ENCODE peak calls at places on chromosomes 7 and 10, in four cellular contexts. One of them, this sample, is unnamed.

GRCh38 chr7:133344275-133344674 is 91.4 kb downstream of the EXOC4 start:
- DNase-seq in progenitor cell of endocrine pancreas: no peak
- DNase-seq in CD4-positive, alpha-beta T cell: no peak
- DNase-seq in mammary epithelial cell: no peak
- DNase-seq in this sample: no peak

GRCh38 chr7:17625038-17625437 is 315.3 kb downstream of the SNX13 start:
- DNase-seq in progenitor cell of endocrine pancreas: no peak
- DNase-seq in CD4-positive, alpha-beta T cell: no peak
- DNase-seq in mammary epithelial cell: peak
- DNase-seq in this sample: no peak

GRCh38 chr7:105224884-105225651 is 163.7 kb downstream of the SRPK2 start:
- DNase-seq in progenitor cell of endocrine pancreas: no peak
- DNase-seq in CD4-positive, alpha-beta T cell: no peak
- DNase-seq in mammary epithelial cell: peak
- DNase-seq in this sample: no peak

GRCh38 chr10:79203014-79203675 is 134.4 kb downstream of the ZMIZ1 start:
- DNase-seq in progenitor cell of endocrine pancreas: no peak
- DNase-seq in CD4-positive, alpha-beta T cell: no peak
- DNase-seq in mammary epithelial cell: no peak
- DNase-seq in this sample: no peak

GRCh38 chr7:33845991-33846509 is 59.3 kb upstream of the BMPER start:
- DNase-seq in progenitor cell of endocrine pancreas: no peak
- DNase-seq in CD4-positive, alpha-beta T cell: no peak
- DNase-seq in mammary epithelial cell: no peak
- DNase-seq in this sample: no peak

GRCh38 chr10:7558036-7558435 is 108.7 kb downstream of the ITIH5 start:
- DNase-seq in progenitor cell of endocrine pancreas: no peak
- DNase-seq in CD4-positive, alpha-beta T cell: no peak
- DNase-seq in mammary epithelial cell: no peak
- DNase-seq in this sample: no peak

GRCh38 chr7:71637578-71637977 is 505.6 kb downstream of the GALNT17 start:
- DNase-seq in progenitor cell of endocrine pancreas: no peak
- DNase-seq in CD4-positive, alpha-beta T cell: no peak
- DNase-seq in mammary epithelial cell: no peak
- DNase-seq in this sample: no peak

GRCh38 chr10:7424315-7424714 is 13.5 kb upstream of the SFMBT2 start:
- DNase-seq in progenitor cell of endocrine pancreas: no peak
- DNase-seq in CD4-positive, alpha-beta T cell: no peak
- DNase-seq in mammary epithelial cell: no peak
- DNase-seq in this sample: no peak

GRCh38 chr10:58385784-58386112 is 538 bp downstream of the TFAM start:
- DNase-seq in progenitor cell of endocrine pancreas: no peak
- DNase-seq in CD4-positive, alpha-beta T cell: no peak
- DNase-seq in mammary epithelial cell: peak
- DNase-seq in this sample: no peak

GRCh38 chr10:18658301-18658991 is 785 bp upstream of the ARL5B start:
- DNase-seq in progenitor cell of endocrine pancreas: no peak
- DNase-seq in CD4-positive, alpha-beta T cell: no peak
- DNase-seq in mammary epithelial cell: peak
- DNase-seq in this sample: no peak

GRCh38 chr7:19015066-19015465 is 102.4 kb downstream of the TWIST1 start:
- DNase-seq in progenitor cell of endocrine pancreas: no peak
- DNase-seq in CD4-positive, alpha-beta T cell: no peak
- DNase-seq in mammary epithelial cell: no peak
- DNase-seq in this sample: no peak

GRCh38 chr7:156612930-156613329 is 27.6 kb upstream of the RNF32 start:
- DNase-seq in progenitor cell of endocrine pancreas: no peak
- DNase-seq in CD4-positive, alpha-beta T cell: peak
- DNase-seq in mammary epithelial cell: no peak
- DNase-seq in this sample: no peak

GRCh38 chr10:9198611-9199010 is 1144.1 kb downstream of the GATA3 start:
- DNase-seq in progenitor cell of endocrine pancreas: no peak
- DNase-seq in CD4-positive, alpha-beta T cell: no peak
- DNase-seq in mammary epithelial cell: no peak
- DNase-seq in this sample: no peak

GRCh38 chr10:3206516-3207157 is 34.1 kb upstream of the PITRM1 start:
- DNase-seq in progenitor cell of endocrine pancreas: no peak
- DNase-seq in CD4-positive, alpha-beta T cell: no peak
- DNase-seq in mammary epithelial cell: no peak
- DNase-seq in this sample: no peak

GRCh38 chr10:62258926-62259325 is 9.7 kb downstream of the RTKN2 start:
- DNase-seq in progenitor cell of endocrine pancreas: no peak
- DNase-seq in CD4-positive, alpha-beta T cell: no peak
- DNase-seq in mammary epithelial cell: peak
- DNase-seq in this sample: no peak

GRCh38 chr10:118729641-118730258 is 25.0 kb downstream of the CACUL1 start:
- DNase-seq in progenitor cell of endocrine pancreas: no peak
- DNase-seq in CD4-positive, alpha-beta T cell: no peak
- DNase-seq in mammary epithelial cell: no peak
- DNase-seq in this sample: no peak

GRCh38 chr10:14397069-14397468 is 66.3 kb upstream of the FRMD4A start:
- DNase-seq in progenitor cell of endocrine pancreas: no peak
- DNase-seq in CD4-positive, alpha-beta T cell: no peak
- DNase-seq in mammary epithelial cell: peak
- DNase-seq in this sample: no peak

GRCh38 chr7:39384386-39384785 is 181.8 kb upstream of the YAE1 start:
- DNase-seq in progenitor cell of endocrine pancreas: no peak
- DNase-seq in CD4-positive, alpha-beta T cell: no peak
- DNase-seq in mammary epithelial cell: no peak
- DNase-seq in this sample: no peak

GRCh38 chr10:128337860-128338378 is 211.7 kb upstream of the MKI67 start:
- DNase-seq in progenitor cell of endocrine pancreas: no peak
- DNase-seq in CD4-positive, alpha-beta T cell: no peak
- DNase-seq in mammary epithelial cell: no peak
- DNase-seq in this sample: no peak

GRCh38 chr7:150388709-150389531 is 9.8 kb downstream of the ZNF775 start:
- DNase-seq in progenitor cell of endocrine pancreas: no peak
- DNase-seq in CD4-positive, alpha-beta T cell: no peak
- DNase-seq in mammary epithelial cell: no peak
- DNase-seq in this sample: no peak

GRCh38 chr10:60353519-60354258 is 36.0 kb downstream of the ANK3 start:
- DNase-seq in progenitor cell of endocrine pancreas: no peak
- DNase-seq in CD4-positive, alpha-beta T cell: no peak
- DNase-seq in mammary epithelial cell: no peak
- DNase-seq in this sample: no peak

GRCh38 chr10:3822541-3822940 is 37.5 kb upstream of the KLF6 start:
- DNase-seq in progenitor cell of endocrine pancreas: no peak
- DNase-seq in CD4-positive, alpha-beta T cell: no peak
- DNase-seq in mammary epithelial cell: no peak
- DNase-seq in this sample: no peak

GRCh38 chr10:111207525-111207924 is 130.7 kb downstream of the ADRA2A start:
- DNase-seq in progenitor cell of endocrine pancreas: no peak
- DNase-seq in CD4-positive, alpha-beta T cell: no peak
- DNase-seq in mammary epithelial cell: no peak
- DNase-seq in this sample: no peak

GRCh38 chr10:61465807-61466425 is 12.7 kb upstream of the TMEM26 start:
- DNase-seq in progenitor cell of endocrine pancreas: no peak
- DNase-seq in CD4-positive, alpha-beta T cell: no peak
- DNase-seq in mammary epithelial cell: no peak
- DNase-seq in this sample: no peak

GRCh38 chr7:69403169-69403568 is 195.1 kb upstream of the AUTS2 start:
- DNase-seq in progenitor cell of endocrine pancreas: no peak
- DNase-seq in CD4-positive, alpha-beta T cell: no peak
- DNase-seq in mammary epithelial cell: no peak
- DNase-seq in this sample: no peak

GRCh38 chr7:128831994-128832879 is 2.0 kb downstream of the FLNC start:
- DNase-seq in progenitor cell of endocrine pancreas: no peak
- DNase-seq in CD4-positive, alpha-beta T cell: no peak
- DNase-seq in mammary epithelial cell: no peak
- DNase-seq in this sample: no peak

GRCh38 chr7:156558198-156558597 is 82.4 kb upstream of the RNF32 start:
- DNase-seq in progenitor cell of endocrine pancreas: no peak
- DNase-seq in CD4-positive, alpha-beta T cell: no peak
- DNase-seq in mammary epithelial cell: peak
- DNase-seq in this sample: no peak

GRCh38 chr10:130994191-130994590 is 317.3 kb downstream of the TCERG1L start:
- DNase-seq in progenitor cell of endocrine pancreas: no peak
- DNase-seq in CD4-positive, alpha-beta T cell: no peak
- DNase-seq in mammary epithelial cell: no peak
- DNase-seq in this sample: no peak

GRCh38 chr10:74282151-74282852 is 131.3 kb downstream of the ADK start:
- DNase-seq in progenitor cell of endocrine pancreas: no peak
- DNase-seq in CD4-positive, alpha-beta T cell: no peak
- DNase-seq in mammary epithelial cell: no peak
- DNase-seq in this sample: no peak

GRCh38 chr10:68897336-68897741 is 3.8 kb upstream of the DDX50 start:
- DNase-seq in progenitor cell of endocrine pancreas: peak
- DNase-seq in CD4-positive, alpha-beta T cell: no peak
- DNase-seq in mammary epithelial cell: peak
- DNase-seq in this sample: no peak

GRCh38 chr10:1182280-1183032 is 126.3 kb downstream of the WDR37 start:
- DNase-seq in progenitor cell of endocrine pancreas: no peak
- DNase-seq in CD4-positive, alpha-beta T cell: no peak
- DNase-seq in mammary epithelial cell: no peak
- DNase-seq in this sample: no peak

GRCh38 chr7:5309146-5309545 is 26.4 kb downstream of the SLC29A4 start:
- DNase-seq in progenitor cell of endocrine pancreas: no peak
- DNase-seq in CD4-positive, alpha-beta T cell: no peak
- DNase-seq in mammary epithelial cell: no peak
- DNase-seq in this sample: no peak

GRCh38 chr10:24353319-24353718 is 144.4 kb downstream of the KIAA1217 start:
- DNase-seq in progenitor cell of endocrine pancreas: no peak
- DNase-seq in CD4-positive, alpha-beta T cell: no peak
- DNase-seq in mammary epithelial cell: no peak
- DNase-seq in this sample: no peak

GRCh38 chr10:88062798-88063472 is 199.5 kb downstream of the PTEN start:
- DNase-seq in progenitor cell of endocrine pancreas: no peak
- DNase-seq in CD4-positive, alpha-beta T cell: no peak
- DNase-seq in mammary epithelial cell: no peak
- DNase-seq in this sample: no peak

GRCh38 chr7:98569606-98570337 is 47.3 kb upstream of the NPTX2 start:
- DNase-seq in progenitor cell of endocrine pancreas: no peak
- DNase-seq in CD4-positive, alpha-beta T cell: no peak
- DNase-seq in mammary epithelial cell: no peak
- DNase-seq in this sample: no peak

GRCh38 chr10:75034131-75034512 is 77.3 kb upstream of the SAMD8 start:
- DNase-seq in progenitor cell of endocrine pancreas: no peak
- DNase-seq in CD4-positive, alpha-beta T cell: no peak
- DNase-seq in mammary epithelial cell: no peak
- DNase-seq in this sample: no peak

GRCh38 chr7:91784469-91784868 is 96.0 kb downstream of the MTERF1 start:
- DNase-seq in progenitor cell of endocrine pancreas: no peak
- DNase-seq in CD4-positive, alpha-beta T cell: no peak
- DNase-seq in mammary epithelial cell: peak
- DNase-seq in this sample: no peak

DNA sequence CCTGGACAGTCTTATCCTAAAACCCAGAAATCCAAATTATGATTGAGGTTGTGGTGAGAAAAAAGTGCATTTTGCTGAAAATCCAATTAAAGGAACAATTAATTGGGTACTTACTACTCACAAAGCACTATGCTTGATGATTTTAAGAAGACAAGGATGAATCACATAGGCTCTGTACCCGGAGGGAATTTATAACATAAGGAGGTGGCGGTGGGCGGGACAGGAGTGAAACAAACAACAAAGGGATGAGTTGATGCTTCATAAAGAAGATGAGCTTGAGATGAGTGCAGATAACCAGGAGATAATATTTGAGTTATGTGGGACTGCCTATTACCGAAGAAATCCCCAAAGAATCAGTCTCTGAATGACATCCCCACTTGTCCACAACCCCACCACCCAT is 171.1 kb upstream of the FZD8 start:
- DNase-seq in progenitor cell of endocrine pancreas: no peak
- DNase-seq in CD4-positive, alpha-beta T cell: no peak
- DNase-seq in mammary epithelial cell: no peak
- DNase-seq in this sample: no peak
- TF ChIP-seq CTCF in progenitor cell of endocrine pancreas: no peak
- TF ChIP-seq CTCF in CD4-positive, alpha-beta T cell: no peak
- TF ChIP-seq CTCF in mammary epithelial cell: no peak
- TF ChIP-seq CTCF in this sample: no peak

DNA sequence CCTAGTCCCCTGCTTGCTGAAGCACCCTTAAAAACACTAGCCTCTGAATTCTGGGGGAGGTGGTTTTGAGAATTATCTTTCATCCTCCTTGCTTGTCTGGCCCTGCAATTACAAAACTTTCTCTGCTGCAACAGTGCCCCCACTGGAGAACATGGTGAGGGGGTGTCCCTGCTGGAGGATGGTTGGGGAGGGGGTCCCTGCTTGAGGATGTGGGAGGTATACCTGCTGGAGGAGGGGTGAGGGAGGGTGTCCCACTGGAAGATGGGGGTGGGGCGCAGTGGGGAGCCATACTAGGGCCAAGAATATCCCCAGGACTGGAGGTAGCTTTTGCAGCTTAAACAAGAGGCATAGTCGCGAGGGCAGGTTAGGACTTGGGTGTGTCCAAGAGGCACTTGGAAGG is 3.2 kb upstream of the POLM start:
- DNase-seq in progenitor cell of endocrine pancreas: no peak
- DNase-seq in CD4-positive, alpha-beta T cell: no peak
- DNase-seq in mammary epithelial cell: no peak
- DNase-seq in this sample: no peak
- TF ChIP-seq CTCF in progenitor cell of endocrine pancreas: no peak
- TF ChIP-seq CTCF in CD4-positive, alpha-beta T cell: no peak
- TF ChIP-seq CTCF in mammary epithelial cell: no peak
- TF ChIP-seq CTCF in this sample: no peak

GRCh38 chr7:103573479-103574058 is 127.6 kb upstream of the SLC26A5 start:
- DNase-seq in progenitor cell of endocrine pancreas: no peak
- DNase-seq in CD4-positive, alpha-beta T cell: no peak
- DNase-seq in mammary epithelial cell: peak
- DNase-seq in this sample: no peak
- TF ChIP-seq CTCF in progenitor cell of endocrine pancreas: peak
- TF ChIP-seq CTCF in CD4-positive, alpha-beta T cell: peak
- TF ChIP-seq CTCF in mammary epithelial cell: peak
- TF ChIP-seq CTCF in this sample: no peak

GRCh38 chr7:44200699-44201461 is at the start of gene YKT6:
- DNase-seq in progenitor cell of endocrine pancreas: peak
- DNase-seq in CD4-positive, alpha-beta T cell: peak
- DNase-seq in mammary epithelial cell: peak
- DNase-seq in this sample: peak
- TF ChIP-seq CTCF in progenitor cell of endocrine pancreas: peak
- TF ChIP-seq CTCF in CD4-positive, alpha-beta T cell: peak
- TF ChIP-seq CTCF in mammary epithelial cell: peak
- TF ChIP-seq CTCF in this sample: peak

This sample was measured in omental fat pad.